ENCODE peak calls at places on chromosomes 4 and X, in nine cellular contexts. M, O, B, Q, Z, C, V, W and P are unnamed samples. For H3K4me1 and H3K9me2, the result is how much of the 10 kb centered on the place peaks cover.

GRCh38 chrX:133923113-133923512 is 62.3 kb downstream of the GPC3 start:
- DNase-seq in M (no peak), O (no peak), B (no peak), Q (no peak), Z (peak), C (no peak), V (peak), W (no peak), P (no peak)

GRCh38 chr4:168674869-168675268 is 178.0 kb downstream of the PALLD start:
- DNase-seq in M (no peak), O (no peak), B (peak), Q (no peak), Z (no peak), C (no peak), V (no peak), W (no peak), P (peak)

GRCh38 chrX:65894138-65894537 is 145.7 kb downstream of the VSIG4 start:
- DNase-seq in M (no peak), O (no peak), B (no peak), Q (no peak), Z (no peak), C (peak), V (no peak), W (no peak), P (no peak)

GRCh38 chr4:108053281-108053701 is 63.6 kb downstream of the HADH start:
- DNase-seq in M (no peak), O (no peak), B (no peak), Q (no peak), Z (no peak), C (no peak), V (no peak), W (no peak), P (peak)

GRCh38 chrX:7156879-7157278 is 8.9 kb upstream of the PUDP start:
- DNase-seq in M (no peak), O (no peak), B (no peak), Q (no peak), Z (no peak), C (no peak), V (no peak), W (no peak), P (no peak)

GRCh38 chr4:6349896-6350295 is 80.2 kb downstream of the WFS1 start:
- DNase-seq in M (no peak), O (no peak), B (no peak), Q (no peak), Z (no peak), C (no peak), V (no peak), W (no peak), P (no peak)

GRCh38 chrX:40108084-40108958 is 10.6 kb upstream of the BCOR start:
- DNase-seq in M (no peak), O (no peak), B (peak), Q (peak), Z (peak), C (no peak), V (no peak), W (no peak), P (peak)

GRCh38 chrX:154541896-154542722 is 4.5 kb downstream of the G6PD start:
- DNase-seq in M (no peak), O (peak), B (peak), Q (no peak), Z (peak), C (peak), V (no peak), W (peak), P (peak)

GRCh38 chr4:131638776-131639175 is 1510.3 kb upstream of the PCDH10 start:
- DNase-seq in M (no peak), O (no peak), B (no peak), Q (no peak), Z (no peak), C (no peak), V (no peak), W (no peak), P (no peak)

GRCh38 chr4:147830987-147831386 is 99.1 kb downstream of the ARHGAP10 start:
- DNase-seq in M (no peak), O (no peak), B (peak), Q (no peak), Z (peak), C (peak), V (no peak), W (no peak), P (peak)

GRCh38 chr4:86498560-86499166 is 95.5 kb upstream of the PTPN13 start:
- DNase-seq in M (peak), O (peak), B (peak), Q (peak), Z (peak), C (no peak), V (peak), W (peak), P (peak)

GRCh38 chrX:130147631-130148030 is 18.0 kb downstream of the AIFM1 start:
- DNase-seq in M (no peak), O (no peak), B (no peak), Q (no peak), Z (no peak), C (no peak), V (no peak), W (no peak), P (no peak)

GRCh38 chrX:45322820-45323219 is 122.1 kb upstream of the DIPK2B start:
- DNase-seq in M (no peak), O (no peak), B (peak), Q (peak), Z (peak), C (no peak), V (no peak), W (no peak), P (no peak)

GRCh38 chr4:7777017-7777710 is 162.5 kb downstream of the AFAP1 start:
- DNase-seq in M (no peak), O (no peak), B (no peak), Q (no peak), Z (no peak), C (no peak), V (no peak), W (no peak), P (no peak)

GRCh38 chr4:32417113-32417704 is 1697.0 kb downstream of the PCDH7 start:
- DNase-seq in M (peak), O (no peak), B (peak), Q (peak), Z (no peak), C (no peak), V (no peak), W (no peak), P (no peak)

GRCh38 chr4:157172011-157172410 is 48.5 kb upstream of the GRIA2 start:
- DNase-seq in M (no peak), O (no peak), B (peak), Q (no peak), Z (peak), C (no peak), V (no peak), W (peak), P (no peak)

GRCh38 chr4:7970031-7970946 is 30.6 kb upstream of the AFAP1 start:
- DNase-seq in M (no peak), O (no peak), B (peak), Q (no peak), Z (peak), C (peak), V (no peak), W (no peak), P (peak)

GRCh38 chr4:31015123-31015522 is 295.0 kb downstream of the PCDH7 start:
- DNase-seq in M (no peak), O (no peak), B (no peak), Q (no peak), Z (no peak), C (no peak), V (no peak), W (no peak), P (no peak)

GRCh38 chr4:52560844-52561280 is 98.2 kb downstream of the USP46 start:
- DNase-seq in M (no peak), O (no peak), B (no peak), Q (no peak), Z (peak), C (no peak), V (no peak), W (no peak), P (no peak)

GRCh38 chrX:7372843-7373525 is 225.0 kb upstream of the PUDP start:
- DNase-seq in M (no peak), O (no peak), B (peak), Q (no peak), Z (peak), C (no peak), V (no peak), W (no peak), P (no peak)

GRCh38 chr4:2937146-2937857 is 25.9 kb downstream of the NOP14 start:
- DNase-seq in M (no peak), O (no peak), B (peak), Q (no peak), Z (no peak), C (peak), V (no peak), W (peak), P (peak)

GRCh38 chrX:42176790-42177189 is 253.4 kb upstream of the CASK start:
- DNase-seq in M (no peak), O (no peak), B (peak), Q (peak), Z (no peak), C (no peak), V (no peak), W (no peak), P (no peak)

GRCh38 chr4:189232274-189232673 is 708.4 kb upstream of the FRG1 start:
- DNase-seq in M (no peak), O (no peak), B (no peak), Q (no peak), Z (no peak), C (no peak), V (no peak), W (no peak), P (no peak)

GRCh38 chr4:5888222-5888701 is 4.6 kb downstream of the CRMP1 start:
- DNase-seq in M (no peak), O (no peak), B (no peak), Q (peak), Z (no peak), C (no peak), V (no peak), W (no peak), P (peak)

GRCh38 chr4:19947349-19947748 is 304.4 kb upstream of the SLIT2 start:
- DNase-seq in M (no peak), O (no peak), B (peak), Q (no peak), Z (peak), C (no peak), V (no peak), W (no peak), P (no peak)

GRCh38 chr4:183074288-183074990 is 24.6 kb upstream of the WWC2 start:
- DNase-seq in M (no peak), O (no peak), B (no peak), Q (peak), Z (peak), C (no peak), V (no peak), W (no peak), P (no peak)

GRCh38 chrX:10615931-10616780 is 4.2 kb downstream of the MID1 start:
- DNase-seq in M (peak), O (peak), B (peak), Q (peak), Z (peak), C (no peak), V (no peak), W (no peak), P (peak)

GRCh38 chr4:129455462-129455861 is 359.5 kb downstream of the C4orf33 start:
- DNase-seq in M (no peak), O (no peak), B (no peak), Q (no peak), Z (no peak), C (no peak), V (no peak), W (no peak), P (no peak)

GRCh38 chr4:40316333-40316781 is 18.8 kb upstream of the CHRNA9 start:
- DNase-seq in M (peak), O (peak), B (peak), Q (no peak), Z (peak), C (peak), V (peak), W (no peak), P (peak)

GRCh38 chr4:81021526-81021944 is 9.0 kb upstream of the BMP3 start:
- DNase-seq in M (no peak), O (no peak), B (peak), Q (no peak), Z (no peak), C (peak), V (no peak), W (no peak), P (no peak)

GRCh38 chr4:2923141-2923551 is 40.1 kb downstream of the NOP14 start:
- DNase-seq in M (no peak), O (no peak), B (no peak), Q (no peak), Z (no peak), C (no peak), V (no peak), W (no peak), P (no peak)

GRCh38 chr4:80221161-80221560 is 23.9 kb downstream of the PRDM8 start:
- DNase-seq in M (peak), O (no peak), B (peak), Q (no peak), Z (peak), C (no peak), V (peak), W (no peak), P (peak)

GRCh38 chrX:153735274-153735673 is 10.6 kb downstream of the ABCD1 start:
- DNase-seq in M (peak), O (peak), B (no peak), Q (peak), Z (peak), C (no peak), V (peak), W (no peak), P (no peak)

GRCh38 chrX:56726609-56727008 is 2.4 kb upstream of the NBDY start:
- DNase-seq in M (peak), O (peak), B (peak), Q (peak), Z (peak), C (peak), V (peak), W (no peak), P (peak)

GRCh38 chr4:107069049-107069448 is 32.9 kb upstream of the DKK2 start:
- DNase-seq in M (no peak), O (no peak), B (peak), Q (no peak), Z (peak), C (no peak), V (no peak), W (no peak), P (no peak)

GRCh38 chr4:183906736-183907651 is 1.9 kb downstream of the STOX2 start:
- DNase-seq in M (no peak), O (no peak), B (no peak), Q (peak), Z (peak), C (no peak), V (no peak), W (no peak), P (peak)

DNA sequence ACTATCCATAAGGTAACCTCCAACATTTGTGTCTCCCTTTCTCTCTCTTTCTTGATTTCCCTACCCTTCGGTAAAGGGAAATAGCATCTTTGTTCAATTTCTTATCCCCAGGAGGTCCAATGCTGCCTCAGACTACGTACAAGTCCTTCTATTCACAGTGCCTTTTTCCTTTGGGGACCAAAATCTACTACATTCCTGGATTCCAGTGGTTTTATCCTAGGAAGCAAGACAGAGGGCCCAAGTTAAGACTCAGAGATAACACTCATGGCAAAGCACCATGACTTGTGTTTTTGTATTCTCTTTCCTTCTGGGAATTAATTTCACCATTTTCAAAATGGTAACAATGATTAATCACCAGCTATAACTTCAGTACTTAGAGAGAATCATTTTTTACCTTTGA is 10.6 kb downstream of the G3BP2 start:
- DNase-seq in M (no peak), O (no peak), B (no peak), Q (no peak), Z (no peak), C (no peak), V (no peak), W (no peak), P (no peak)
- H3K4me1 ChIP-seq in M (under half), O (under half), B (under half), Q (under half), Z (under half), C (under half), V (under half), W (under half), P (under half)

DNA sequence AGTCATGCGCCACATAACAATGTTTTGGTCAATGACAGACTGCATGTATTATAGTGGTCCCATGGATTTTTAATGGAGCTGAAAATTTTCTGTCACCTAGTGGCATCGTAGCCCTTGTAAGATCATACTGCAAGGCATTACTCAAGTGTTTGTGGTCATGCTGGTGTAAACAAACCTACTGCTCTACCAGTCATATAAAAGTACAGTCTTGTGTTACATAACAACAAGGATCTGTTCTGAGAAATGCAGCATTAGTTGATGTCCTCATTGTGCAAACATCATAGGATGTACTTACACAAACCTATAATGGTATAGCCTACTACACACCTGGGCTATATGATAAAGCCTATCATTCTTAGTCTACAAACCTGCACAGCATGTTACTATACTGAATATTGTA is 34.6 kb downstream of the COX18 start:
- DNase-seq in M (no peak), O (no peak), B (no peak), Q (no peak), Z (no peak), C (no peak), V (no peak), W (no peak), P (no peak)
- H3K9me2 ChIP-seq in M (under half), O (under half), B (under half), Q (under half), Z (under half), C (under half), V (under half), W (under half), P (under half)

GRCh38 chr4:142566780-142567179 is 279.3 kb downstream of the INPP4B start:
- DNase-seq in M (no peak), O (no peak), B (no peak), Q (no peak), Z (no peak), C (no peak), V (no peak), W (no peak), P (no peak)

GRCh38 chr4:142566243-142566642 is 279.9 kb downstream of the INPP4B start:
- DNase-seq in M (no peak), O (no peak), B (no peak), Q (no peak), Z (no peak), C (no peak), V (no peak), W (no peak), P (no peak)

GRCh38 chr4:142565771-142566170 is 280.3 kb downstream of the INPP4B start:
- DNase-seq in M (no peak), O (no peak), B (no peak), Q (no peak), Z (no peak), C (no peak), V (no peak), W (no peak), P (no peak)

GRCh38 chr4:142567620-142568451 is 278.3 kb downstream of the INPP4B start:
- DNase-seq in M (no peak), O (no peak), B (peak), Q (peak), Z (peak), C (no peak), V (peak), W (no peak), P (peak)

GRCh38 chr4:142567199-142567598 is 278.9 kb downstream of the INPP4B start:
- DNase-seq in M (no peak), O (no peak), B (peak), Q (peak), Z (peak), C (no peak), V (no peak), W (peak), P (peak)
- H2AFZ ChIP-seq in M (no peak), O (no peak), B (no peak), Q (no peak), Z (peak), C (no peak), V (no peak), W (peak), P (no peak)

GRCh38 chr4:151475338-151475737 is 66.4 kb downstream of the FHIP1A start:
- DNase-seq in M (no peak), O (no peak), B (no peak), Q (peak), Z (no peak), C (no peak), V (no peak), W (no peak), P (no peak)

GRCh38 chr4:151471728-151472127 is 62.8 kb downstream of the FHIP1A start:
- DNase-seq in M (no peak), O (no peak), B (no peak), Q (no peak), Z (no peak), C (no peak), V (no peak), W (no peak), P (no peak)

GRCh38 chr4:151472297-151472696 is 63.3 kb downstream of the FHIP1A start:
- DNase-seq in M (no peak), O (no peak), B (no peak), Q (no peak), Z (no peak), C (no peak), V (no peak), W (no peak), P (no peak)

GRCh38 chr4:151473521-151474097 is 64.6 kb downstream of the FHIP1A start:
- DNase-seq in M (no peak), O (no peak), B (no peak), Q (no peak), Z (no peak), C (no peak), V (peak), W (no peak), P (no peak)

GRCh38 chr4:151472711-151473110 is 63.7 kb downstream of the FHIP1A start:
- DNase-seq in M (no peak), O (no peak), B (no peak), Q (no peak), Z (peak), C (no peak), V (no peak), W (no peak), P (no peak)
- H3K4me1 ChIP-seq in M (under half), O (under half), B (under half), Q (half or more), Z (under half), C (under half), V (under half), W (under half), P (under half)

GRCh38 chrX:54995621-54996020 is 1.6 kb upstream of the PFKFB1 start:
- DNase-seq in M (no peak), O (no peak), B (no peak), Q (no peak), Z (no peak), C (no peak), V (no peak), W (no peak), P (no peak)

GRCh38 chrX:54994099-54994498 is at the start of gene PFKFB1:
- DNase-seq in M (no peak), O (no peak), B (no peak), Q (no peak), Z (no peak), C (no peak), V (no peak), W (no peak), P (no peak)

GRCh38 chrX:55004231-55004630 is 4.1 kb downstream of the APEX2 start:
- DNase-seq in M (no peak), O (no peak), B (peak), Q (no peak), Z (no peak), C (peak), V (no peak), W (no peak), P (no peak)

GRCh38 chrX:54994668-54995452 is 872 bp upstream of the PFKFB1 start:
- DNase-seq in M (no peak), O (no peak), B (no peak), Q (no peak), Z (no peak), C (no peak), V (no peak), W (no peak), P (peak)

DNA sequence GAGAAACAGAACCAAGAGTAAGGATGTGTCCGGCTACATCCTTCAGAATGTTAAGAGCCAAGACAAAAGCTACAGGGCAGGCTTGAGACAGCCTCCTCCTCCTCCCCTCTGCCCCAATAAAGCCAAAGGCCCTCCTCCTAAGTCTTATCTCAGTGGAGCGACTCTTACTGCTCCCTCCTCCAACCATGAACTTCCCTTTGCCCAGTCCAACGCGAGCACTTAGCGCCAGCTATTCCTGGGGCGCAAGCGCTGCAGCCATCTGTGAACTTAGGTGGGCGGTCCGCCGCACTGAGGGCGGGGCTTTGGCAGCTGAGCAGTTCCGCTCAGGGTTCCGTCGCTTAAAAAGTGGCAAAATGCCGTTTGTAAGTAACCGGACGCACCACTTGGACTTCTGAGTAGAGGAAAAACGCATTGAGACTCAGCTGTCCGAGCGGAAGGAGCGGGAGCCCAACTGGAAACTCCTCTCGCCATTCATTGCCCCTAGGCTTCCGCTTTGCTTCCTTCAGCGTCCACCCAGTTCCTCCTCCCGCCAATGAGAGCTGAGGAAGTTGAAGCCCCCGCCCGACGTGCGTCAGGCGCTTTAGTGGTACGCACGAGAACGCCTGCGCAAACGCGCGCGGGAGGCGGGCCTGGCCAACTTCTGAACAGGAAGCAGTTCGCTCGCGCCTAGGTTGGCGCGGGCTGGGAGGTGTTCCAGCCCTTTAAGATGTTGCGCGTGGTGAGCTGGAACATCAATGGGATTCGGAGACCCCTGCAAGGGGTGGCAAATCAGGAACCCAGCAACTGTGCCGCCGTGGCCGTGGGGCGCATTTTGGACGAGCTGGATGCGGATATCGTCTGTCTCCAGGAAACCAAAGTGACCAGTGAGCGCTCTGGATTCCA is at the start of gene APEX2:
- DNase-seq in M (peak), O (peak), B (peak), Q (peak), Z (peak), C (peak), V (peak), W (peak), P (peak)
- H3K9me2 ChIP-seq in M (under half), O (under half), B (under half), Q (under half), Z (under half), C (under half), V (under half), W (under half), P (under half)